ENCODE peak calls at places on chromosome 7, in seven cellular contexts. D is astrocyte of the cerebellum; F is RWPE1; S is CD8-positive, alpha-beta T cell; M is omental fat pad; J is AG10803; O is lung. H is an unnamed sample.

GRCh38 chr7:158343936-158344455 is 243.6 kb downstream of the PTPRN2 start:
- DNase-seq in D (no peak), F (no peak), S (no peak), M (no peak), J (no peak), O (no peak), H (no peak)

GRCh38 chr7:41447106-41448042 is 255.5 kb downstream of the INHBA start:
- DNase-seq in D (no peak), F (no peak), S (no peak), M (no peak), J (peak), O (no peak), H (no peak)

GRCh38 chr7:114670676-114671075 is 251.2 kb upstream of the MDFIC start:
- DNase-seq in D (no peak), F (no peak), S (no peak), M (no peak), J (peak), O (no peak), H (no peak)

GRCh38 chr7:125848157-125848556 is 918.5 kb upstream of the POT1 start:
- DNase-seq in D (no peak), F (no peak), S (no peak), M (no peak), J (no peak), O (no peak), H (no peak)

GRCh38 chr7:158957921-158958471 is 101.6 kb downstream of the DYNC2I1 start:
- DNase-seq in D (no peak), F (peak), S (no peak), M (no peak), J (no peak), O (peak), H (peak)

GRCh38 chr7:3893789-3894153 is 592.7 kb downstream of the SDK1 start:
- DNase-seq in D (no peak), F (no peak), S (no peak), M (no peak), J (no peak), O (no peak), H (no peak)

GRCh38 chr7:88835147-88835728 is 39.7 kb upstream of the TEX47 start:
- DNase-seq in D (peak), F (peak), S (no peak), M (no peak), J (peak), O (no peak), H (peak)

GRCh38 chr7:159156436-159157245 is 12.0 kb upstream of the VIPR2 start:
- DNase-seq in D (no peak), F (no peak), S (no peak), M (no peak), J (no peak), O (no peak), H (no peak)

GRCh38 chr7:14748461-14748860 is 154.1 kb downstream of the DGKB start:
- DNase-seq in D (peak), F (peak), S (no peak), M (no peak), J (peak), O (no peak), H (no peak)

GRCh38 chr7:628041-628763 is 98.3 kb upstream of the DNAAF5 start:
- DNase-seq in D (no peak), F (no peak), S (no peak), M (no peak), J (no peak), O (no peak), H (no peak)

GRCh38 chr7:80834105-80834410 is 84.8 kb downstream of the SEMA3C start:
- DNase-seq in D (peak), F (no peak), S (no peak), M (no peak), J (no peak), O (no peak), H (no peak)

GRCh38 chr7:132793474-132793873 is 217.2 kb upstream of the PLXNA4 start:
- DNase-seq in D (no peak), F (no peak), S (no peak), M (no peak), J (no peak), O (no peak), H (no peak)

GRCh38 chr7:102272075-102272916 is 14.4 kb upstream of the SH2B2 start:
- DNase-seq in D (peak), F (peak), S (peak), M (peak), J (peak), O (peak), H (peak)

GRCh38 chr7:1087462-1087809 is 477 bp upstream of the GPER1 start:
- DNase-seq in D (no peak), F (no peak), S (no peak), M (no peak), J (peak), O (no peak), H (no peak)

GRCh38 chr7:98365863-98366561 is 34.9 kb downstream of the BAIAP2L1 start:
- DNase-seq in D (no peak), F (no peak), S (no peak), M (no peak), J (no peak), O (no peak), H (no peak)

GRCh38 chr7:158863611-158864506 is 7.5 kb downstream of the DYNC2I1 start:
- DNase-seq in D (no peak), F (peak), S (no peak), M (peak), J (peak), O (peak), H (peak)

GRCh38 chr7:91852263-91852741 is 28.2 kb downstream of the MTERF1 start:
- DNase-seq in D (no peak), F (no peak), S (no peak), M (no peak), J (peak), O (no peak), H (peak)

GRCh38 chr7:91846436-91846835 is 34.1 kb downstream of the MTERF1 start:
- DNase-seq in D (no peak), F (no peak), S (no peak), M (no peak), J (peak), O (no peak), H (no peak)

GRCh38 chr7:91850455-91850854 is 30.0 kb downstream of the MTERF1 start:
- DNase-seq in D (no peak), F (peak), S (no peak), M (no peak), J (peak), O (no peak), H (no peak)

GRCh38 chr7:91843831-91844230 is 36.7 kb downstream of the MTERF1 start:
- DNase-seq in D (no peak), F (no peak), S (no peak), M (no peak), J (no peak), O (no peak), H (peak)

DNA sequence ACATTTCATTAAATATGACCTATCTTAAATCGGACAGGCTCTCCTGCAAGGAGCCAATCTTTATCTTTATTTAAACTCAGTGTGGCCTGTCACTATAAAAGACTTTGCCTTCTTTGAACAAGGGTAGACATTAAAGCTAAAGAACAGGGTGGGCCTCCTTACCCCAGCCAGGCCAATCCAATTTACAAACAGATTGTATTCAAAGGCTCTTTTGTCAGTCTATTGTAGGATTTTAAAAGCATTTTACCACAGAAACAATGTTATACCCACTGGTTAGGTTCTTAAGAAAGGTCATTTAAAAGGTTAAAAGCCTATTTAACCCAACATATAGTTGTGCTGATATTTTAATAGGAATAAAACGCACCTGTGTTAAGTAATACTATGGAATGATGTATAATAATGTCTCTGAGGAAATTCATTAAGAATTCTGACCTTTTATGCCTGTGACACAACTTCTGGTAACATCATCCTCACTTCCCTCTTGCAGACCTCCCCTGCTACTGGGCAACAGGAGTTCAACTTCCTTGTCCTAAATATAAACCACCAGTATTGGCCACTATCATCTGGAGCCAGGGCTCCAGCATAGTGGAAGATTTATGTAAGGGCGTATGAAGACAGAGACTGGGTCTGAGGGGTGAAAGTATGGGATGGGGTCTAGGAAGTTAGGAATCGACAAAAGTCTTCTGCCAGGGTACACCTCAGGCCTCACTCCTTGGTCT is 32.5 kb downstream of the MTERF1 start:
- DNase-seq in D (no peak), F (no peak), S (no peak), M (no peak), J (no peak), O (no peak), H (no peak)
- TF ChIP-seq CTCF in D (no peak), F (no peak), S (no peak), M (no peak), J (no peak), O (no peak), H (no peak)

GRCh38 chr7:141974831-141975230 is 1.3 kb upstream of the TAS2R38 start:
- DNase-seq in D (no peak), F (peak), S (no peak), M (no peak), J (no peak), O (no peak), H (no peak)
- TF ChIP-seq CTCF in D (peak), F (peak), S (no peak), M (no peak), J (peak), O (no peak), H (peak)

GRCh38 chr7:22783421-22783820 is 39.2 kb downstream of the TOMM7 start:
- DNase-seq in D (no peak), F (no peak), S (no peak), M (no peak), J (no peak), O (no peak), H (no peak)

GRCh38 chr7:22784346-22784745 is 38.3 kb downstream of the TOMM7 start:
- DNase-seq in D (no peak), F (no peak), S (no peak), M (no peak), J (no peak), O (no peak), H (no peak)

GRCh38 chr7:22779697-22780096 is 43.0 kb downstream of the TOMM7 start:
- DNase-seq in D (no peak), F (no peak), S (no peak), M (no peak), J (no peak), O (no peak), H (no peak)

GRCh38 chr7:22781230-22781711 is 41.4 kb downstream of the TOMM7 start:
- DNase-seq in D (peak), F (peak), S (no peak), M (no peak), J (peak), O (no peak), H (no peak)

GRCh38 chr7:22782616-22783232 is 39.9 kb downstream of the TOMM7 start:
- DNase-seq in D (no peak), F (peak), S (peak), M (peak), J (peak), O (peak), H (peak)
- TF ChIP-seq CTCF in D (peak), F (peak), S (peak), M (no peak), J (peak), O (peak), H (peak)

DNA sequence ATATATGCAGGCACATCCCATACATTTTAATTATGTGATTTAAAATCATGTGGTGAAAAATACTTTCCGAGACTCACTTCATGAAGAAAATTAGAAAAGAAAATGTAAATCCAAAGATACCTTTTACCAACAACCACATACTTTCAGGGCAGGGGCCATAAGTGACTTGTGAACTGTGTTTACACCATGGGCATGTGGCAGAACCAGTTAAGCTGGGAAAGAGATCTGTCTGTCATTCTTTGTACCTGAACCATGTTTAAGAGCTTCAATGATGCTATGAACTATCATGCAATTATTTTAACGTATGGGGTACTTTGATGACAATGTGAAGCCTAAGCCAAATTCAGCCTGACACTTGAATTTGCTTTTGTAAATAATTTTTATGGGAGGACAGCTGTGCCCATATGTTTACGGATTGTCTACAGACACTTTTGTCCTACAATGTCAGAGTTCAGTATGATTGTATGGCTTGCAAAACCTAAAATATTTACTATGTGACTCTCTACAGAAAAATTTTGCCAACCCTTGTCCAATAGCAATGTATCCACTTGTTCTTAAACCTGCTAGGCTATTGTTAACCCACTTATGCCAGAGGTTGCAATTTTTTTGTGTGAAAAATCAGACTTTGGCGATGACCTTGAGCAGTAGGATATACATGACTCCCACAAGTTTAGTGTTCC is 654.6 kb downstream of the TNS3 start:
- DNase-seq in D (no peak), F (no peak), S (no peak), M (no peak), J (no peak), O (no peak), H (no peak)
- TF ChIP-seq CTCF in D (no peak), F (no peak), S (no peak), M (no peak), J (no peak), O (no peak), H (no peak)

GRCh38 chr7:149317986-149318672 is 56.1 kb downstream of the ZNF783 start:
- DNase-seq in D (no peak), F (no peak), S (no peak), M (no peak), J (no peak), O (no peak), H (peak)
- TF ChIP-seq CTCF in D (no peak), F (no peak), S (no peak), M (no peak), J (no peak), O (no peak), H (no peak)

DNA sequence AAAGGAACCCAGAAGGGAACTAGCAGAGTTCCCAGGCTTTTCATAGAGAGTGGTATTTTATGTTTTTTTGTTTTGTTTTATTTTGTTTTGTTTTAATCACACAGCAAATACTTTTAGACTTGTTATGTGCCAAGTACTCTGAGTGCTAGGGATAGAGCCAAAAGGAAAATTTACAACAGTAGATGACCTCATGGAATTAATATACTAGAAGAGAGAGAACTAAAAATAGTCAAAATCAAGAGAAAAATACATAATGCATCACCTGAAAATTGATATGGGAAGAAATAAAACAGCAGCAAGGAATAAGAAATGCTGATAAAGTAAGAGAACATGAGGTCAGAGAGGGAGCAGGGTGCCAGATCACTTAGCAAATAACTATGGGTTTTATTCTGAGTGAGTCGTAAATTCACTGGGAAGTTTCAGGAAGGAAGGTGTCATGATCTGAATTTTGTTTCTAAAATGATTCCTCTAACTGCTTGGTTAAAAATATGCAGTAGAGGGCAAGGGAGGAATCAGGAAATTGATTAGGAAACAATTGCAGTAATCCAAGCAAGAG is 351.0 kb downstream of the ANKRD7 start:
- DNase-seq in D (no peak), F (no peak), S (no peak), M (no peak), J (no peak), O (no peak), H (no peak)
- TF ChIP-seq CTCF in D (no peak), F (no peak), S (no peak), M (no peak), J (no peak), O (no peak), H (no peak)

DNA sequence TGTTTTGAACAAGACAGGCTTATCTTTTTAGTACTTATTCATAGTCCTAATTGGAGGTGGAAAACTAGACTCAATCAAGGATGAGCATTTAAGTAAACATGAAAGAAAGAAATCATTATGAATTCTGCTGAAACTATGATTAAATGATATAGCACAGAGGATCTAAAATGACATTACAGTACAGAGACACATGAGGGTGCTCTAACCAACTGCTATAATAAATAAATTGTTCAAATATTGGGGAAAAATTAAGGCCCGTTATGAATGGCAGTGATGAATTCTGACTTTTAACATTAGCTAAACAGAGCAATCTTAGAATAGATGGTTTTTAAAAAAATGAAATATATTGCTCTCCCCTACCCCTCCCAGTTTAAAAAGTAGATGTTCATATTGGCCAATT is 10.3 kb downstream of the WNT2 start:
- DNase-seq in D (no peak), F (no peak), S (no peak), M (no peak), J (no peak), O (no peak), H (no peak)
- TF ChIP-seq CTCF in D (peak), F (no peak), S (no peak), M (no peak), J (peak), O (no peak), H (no peak)

GRCh38 chr7:154769011-154769410 is 233.9 kb downstream of the PAXIP1 start:
- DNase-seq in D (no peak), F (no peak), S (no peak), M (no peak), J (no peak), O (no peak), H (no peak)
- TF ChIP-seq CTCF in D (no peak), F (no peak), S (no peak), M (no peak), J (no peak), O (no peak), H (no peak)

DNA sequence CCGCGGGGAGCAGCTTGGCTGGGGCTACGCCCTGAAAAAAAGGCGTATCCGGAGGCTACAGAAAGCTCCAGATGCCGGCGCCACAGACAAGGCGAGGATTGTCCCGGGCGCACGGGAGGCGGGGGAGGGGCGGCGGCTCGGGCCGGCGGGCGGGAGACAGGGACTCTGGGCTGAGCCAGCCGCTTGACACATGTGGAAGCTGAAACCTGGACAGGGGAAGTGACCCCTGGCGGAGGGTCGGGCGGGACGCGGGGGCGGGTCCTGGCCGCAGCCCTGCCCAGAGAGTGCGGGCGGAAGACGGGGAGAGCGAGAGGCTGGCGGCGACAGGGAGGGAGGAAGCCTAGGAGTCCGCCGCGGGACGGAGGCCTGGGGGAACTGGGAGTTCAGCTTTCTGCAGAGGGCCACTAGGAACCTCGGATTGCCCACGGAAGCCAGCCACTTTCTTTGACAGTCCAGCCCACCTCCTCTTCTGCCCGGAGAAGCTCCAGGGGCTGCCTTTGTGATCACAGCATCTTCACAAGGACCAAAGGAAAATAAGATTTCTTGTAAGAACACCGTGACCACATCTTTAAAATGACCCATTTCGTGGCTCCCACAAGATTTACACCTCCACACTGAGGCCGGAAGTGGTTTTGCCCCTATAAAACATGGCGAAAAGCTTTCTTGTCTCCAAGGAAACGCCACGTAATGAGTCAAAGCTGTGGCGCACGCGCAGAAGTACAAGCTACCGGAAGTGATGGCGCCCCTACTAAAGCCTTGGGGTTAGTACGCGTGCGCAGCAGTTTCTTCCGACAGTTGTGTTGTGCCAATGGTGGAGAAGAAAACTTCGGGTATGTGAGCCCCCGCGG is at the start of the genes PLOD3 and ZNHIT1:
- DNase-seq in D (peak), F (peak), S (peak), M (peak), J (peak), O (peak), H (peak)
- TF ChIP-seq CTCF in D (no peak), F (no peak), S (no peak), M (no peak), J (peak), O (no peak), H (no peak)

DNA sequence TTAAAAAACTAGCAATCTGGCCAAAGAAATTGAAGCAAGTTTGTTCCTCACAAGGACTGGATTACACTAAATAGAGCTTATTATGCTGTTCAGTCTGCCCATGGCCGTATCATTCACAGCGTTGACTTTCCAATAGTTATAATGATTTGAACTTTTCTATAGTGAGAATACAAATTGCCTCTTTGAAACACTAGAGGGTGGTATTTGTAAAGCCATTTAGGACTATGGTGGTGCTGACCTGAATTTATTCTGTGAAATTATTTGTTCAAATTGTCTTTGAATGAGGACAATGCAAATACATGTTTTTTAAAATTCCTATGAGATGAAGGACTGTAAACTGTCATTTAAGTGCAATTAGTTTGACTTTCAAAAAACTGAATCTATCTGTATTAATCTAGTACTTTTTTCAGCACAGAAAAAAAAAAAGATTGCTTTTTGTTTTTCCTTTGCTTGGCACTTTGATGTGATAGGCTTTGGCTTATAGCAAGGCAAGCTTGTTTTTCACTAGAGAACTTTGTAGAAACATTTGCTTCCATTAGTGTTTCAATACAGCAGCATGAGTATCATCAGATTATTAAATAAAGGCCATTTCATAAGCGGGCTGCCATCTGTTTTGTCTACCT is 122.6 kb upstream of the TMEM229A start:
- DNase-seq in D (peak), F (peak), S (no peak), M (no peak), J (peak), O (no peak), H (no peak)
- TF ChIP-seq CTCF in D (peak), F (peak), S (no peak), M (no peak), J (peak), O (no peak), H (peak)

H was measured in GM13976.